ENCODE peak calls at places on chromosomes 4 and X, in four cellular contexts. B is fibroblast of pulmonary artery, L is brain microvascular endothelial cell, W is tibial artery. N is an unnamed sample.

GRCh38 chrX:109782994-109783711 is 50.1 kb upstream of the ACSL4 start:
- DNase-seq in L (no peak), W (no peak), B (no peak), N (no peak)

GRCh38 chr4:95107635-95108034 is 349.9 kb downstream of the BMPR1B start:
- DNase-seq in W (no peak), L (peak; percentile 43), B (peak; percentile 33), N (no peak)

GRCh38 chr4:6754481-6755087 is 27.9 kb upstream of the KIAA0232 start:
- DNase-seq in L (no peak), W (no peak), B (no peak), N (no peak)

GRCh38 chr4:113958766-113959540 is 20.5 kb downstream of the ARSJ start:
- DNase-seq in W (no peak), L (peak; percentile 66), B (peak; percentile 91), N (peak; percentile 87)

GRCh38 chr4:42167709-42168108 is 15.3 kb upstream of the BEND4 start:
- DNase-seq in B (no peak), W (no peak), L (no peak), N (no peak)

GRCh38 chr4:185405296-185405999 is 8.8 kb downstream of the ANKRD37 start:
- DNase-seq in B (no peak), W (no peak), L (no peak), N (no peak)

GRCh38 chr4:153242848-153243324 is 38.6 kb downstream of the TRIM2 start:
- DNase-seq in W (no peak), L (no peak), B (no peak), N (no peak)

GRCh38 chr4:185771696-185772390 is 40.2 kb downstream of the SORBS2 start:
- DNase-seq in B (peak; percentile 38), L (no peak), W (no peak), N (no peak)

GRCh38 chr4:48722509-48723446 is 57.3 kb downstream of the FRYL start:
- DNase-seq in B (peak; percentile 87), W (no peak), L (no peak), N (peak; percentile 4)

GRCh38 chr4:133483600-133484246 is 334.6 kb downstream of the PCDH10 start:
- DNase-seq in L (peak; percentile 56), W (no peak), B (peak; percentile 70), N (peak; percentile 53)
- TF ChIP-seq CTCF in L (peak; percentile 65), W (no peak), B (peak; percentile 70), N (peak; percentile 58)

GRCh38 chrX:64975491-64975890 is 759 bp downstream of the ZC4H2 start:
- DNase-seq in L (peak; percentile 2), B (peak; percentile 15), W (peak; percentile 57), N (peak; percentile 6)

GRCh38 chrX:64976673-64977040 is 407 bp upstream of the ZC4H2 start:
- DNase-seq in B (no peak), L (no peak), W (no peak), N (no peak)

GRCh38 chrX:64975989-64976672 is at the start of gene ZC4H2:
- DNase-seq in B (peak; percentile 82), L (peak; percentile 82), W (peak; percentile 79), N (peak; percentile 50)

GRCh38 chrX:64977830-64978229 is 1.6 kb upstream of the ZC4H2 start:
- DNase-seq in B (no peak), W (no peak), L (no peak), N (no peak)

GRCh38 chrX:64977051-64977450 is 801 bp upstream of the ZC4H2 start:
- DNase-seq in B (no peak), W (no peak), L (no peak), N (no peak)
- H3K4me3 ChIP-seq in B (no peak overlapping the region), W (peak overlapping the region; percentile 61), L (no peak overlapping the region), N (no peak overlapping the region)

DNA sequence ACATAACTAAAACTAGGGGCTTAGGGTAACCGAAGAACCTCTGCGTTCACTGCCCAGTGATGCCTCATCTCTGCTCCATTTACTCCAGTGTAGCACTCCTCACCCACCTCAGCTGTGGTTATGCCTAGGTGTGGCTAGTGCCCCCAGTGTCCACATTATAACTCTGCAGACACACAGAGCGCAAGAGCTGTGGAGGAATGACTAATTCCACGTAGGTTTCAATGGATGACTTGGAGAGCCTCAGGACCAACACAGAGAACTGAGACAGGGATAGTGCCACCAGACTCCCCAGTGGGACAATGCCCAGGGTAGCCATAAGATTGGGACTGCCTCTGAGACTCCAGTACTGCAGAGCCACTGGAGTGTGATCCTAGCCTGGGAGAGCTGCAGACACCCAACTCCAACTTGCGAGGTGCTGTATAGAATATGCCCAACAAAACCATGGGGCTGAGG is 542.4 kb upstream of the DIPK2B start:
- DNase-seq in B (peak; percentile 22), L (peak; percentile 46), W (no peak), N (no peak)
- TF ChIP-seq CTCF in B (no peak), L (peak; percentile 68), W (no peak), N (no peak)

GRCh38 chr4:78552398-78553396 is 1.1 kb downstream of the ANXA3 start:
- DNase-seq in B (peak; percentile 34), W (no peak), L (no peak), N (no peak)
- H3K4me3 ChIP-seq in B (peak overlapping the region; percentile 56), W (peak overlapping the region; percentile 69), L (no peak overlapping the region), N (no peak overlapping the region)

GRCh38 chr4:112517067-112517588 is 1.1 kb upstream of the NEUROG2 start:
- DNase-seq in L (no peak), B (no peak), W (no peak), N (no peak)
- TF ChIP-seq CTCF in L (no peak), B (no peak), W (no peak), N (no peak)

GRCh38 chr4:125313989-125314602 is 659 bp upstream of the FAT4 start:
- DNase-seq in W (no peak), L (no peak), B (no peak), N (no peak)
- H3K4me3 ChIP-seq in W (peak overlapping the region; percentile 83), L (peak overlapping the region; percentile 91), B (peak overlapping the region; percentile 92), N (peak overlapping the region; percentile 67)

GRCh38 chrX:12771445-12772069 is 19.7 kb upstream of the PRPS2 start:
- DNase-seq in W (no peak), L (peak; percentile 13), B (peak; percentile 51), N (no peak)
- TF ChIP-seq CTCF in W (no peak), L (peak; percentile 85), B (peak; percentile 64), N (peak; percentile 94)

GRCh38 chr4:158811704-158812103 is 42.9 kb downstream of the FNIP2 start:
- DNase-seq in W (no peak), B (peak; percentile 46), L (peak; percentile 40), N (no peak)
- H3K4me3 ChIP-seq in W (no peak overlapping the region), B (no peak overlapping the region), L (no peak overlapping the region), N (no peak overlapping the region)

DNA sequence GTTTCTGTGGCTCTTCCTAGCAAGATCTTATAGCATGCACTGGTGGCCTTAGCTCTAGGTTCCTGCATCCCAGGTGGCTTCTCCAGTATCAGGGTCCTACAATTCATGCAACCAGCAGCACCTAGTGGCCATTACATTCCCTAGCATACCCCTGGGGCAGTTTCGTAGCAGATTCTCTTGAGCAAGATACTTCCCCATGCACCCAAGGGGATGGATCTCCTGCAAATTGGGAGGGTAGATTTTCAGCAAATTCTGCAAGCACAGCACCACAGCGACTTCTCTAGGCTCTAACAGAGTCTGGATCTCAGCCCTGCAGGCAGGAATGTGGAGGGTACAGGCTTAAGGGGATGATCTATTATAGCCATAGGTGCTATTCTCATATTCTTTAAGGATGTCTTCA is 13.1 kb upstream of the SLC9B1 start:
- DNase-seq in W (no peak), L (peak; percentile 29), B (peak; percentile 59), N (no peak)
- TF ChIP-seq CTCF in W (no peak), L (peak; percentile 83), B (peak; percentile 71), N (peak; percentile 52)

GRCh38 chr4:184384810-184385557 is 89.4 kb downstream of the IRF2 start:
- DNase-seq in W (no peak), B (no peak), L (no peak), N (no peak)
- H3K4me3 ChIP-seq in W (peak overlapping the region; percentile 46), B (peak overlapping the region; percentile 21), L (no peak overlapping the region), N (no peak overlapping the region)